ENCODE peak calls at places on chromosomes 2 and 18, in ten cellular contexts. One of them, this sample, is unnamed.

GRCh38 chr2:54575379-54575888 is 119.3 kb downstream of the SPTBN1 start:
- DNase-seq in glutamatergic neuron: no peak
- DNase-seq in B cell: no peak
- DNase-seq in GM23338: no peak
- DNase-seq in colonic mucosa: no peak
- DNase-seq in neural crest cell: no peak
- DNase-seq in psoas muscle: no peak
- DNase-seq in bronchial epithelial cell: peak
- DNase-seq in breast epithelium: no peak
- DNase-seq in fibroblast of the aortic adventitia: peak
- DNase-seq in this sample: no peak

GRCh38 chr2:152646775-152647174 is 70.5 kb downstream of the PRPF40A start:
- DNase-seq in psoas muscle: no peak
- DNase-seq in breast epithelium: no peak
- DNase-seq in GM23338: peak
- DNase-seq in B cell: no peak
- DNase-seq in colonic mucosa: no peak
- DNase-seq in neural crest cell: no peak
- DNase-seq in bronchial epithelial cell: peak
- DNase-seq in fibroblast of the aortic adventitia: peak
- DNase-seq in glutamatergic neuron: no peak
- DNase-seq in this sample: no peak

GRCh38 chr2:68714866-68715265 is 19.7 kb upstream of the ARHGAP25 start:
- DNase-seq in colonic mucosa: peak
- DNase-seq in neural crest cell: no peak
- DNase-seq in B cell: peak
- DNase-seq in fibroblast of the aortic adventitia: no peak
- DNase-seq in psoas muscle: peak
- DNase-seq in breast epithelium: no peak
- DNase-seq in GM23338: no peak
- DNase-seq in glutamatergic neuron: no peak
- DNase-seq in bronchial epithelial cell: no peak
- DNase-seq in this sample: no peak

GRCh38 chr2:151758744-151759143 is 24.5 kb upstream of the NEB start:
- DNase-seq in GM23338: no peak
- DNase-seq in glutamatergic neuron: no peak
- DNase-seq in neural crest cell: no peak
- DNase-seq in breast epithelium: no peak
- DNase-seq in psoas muscle: no peak
- DNase-seq in fibroblast of the aortic adventitia: no peak
- DNase-seq in colonic mucosa: no peak
- DNase-seq in bronchial epithelial cell: no peak
- DNase-seq in B cell: no peak
- DNase-seq in this sample: no peak

GRCh38 chr18:79071037-79071960 is 2.1 kb downstream of the ATP9B start:
- DNase-seq in breast epithelium: no peak
- DNase-seq in GM23338: no peak
- DNase-seq in colonic mucosa: no peak
- DNase-seq in neural crest cell: no peak
- DNase-seq in bronchial epithelial cell: no peak
- DNase-seq in psoas muscle: no peak
- DNase-seq in B cell: no peak
- DNase-seq in fibroblast of the aortic adventitia: no peak
- DNase-seq in glutamatergic neuron: no peak
- DNase-seq in this sample: no peak

GRCh38 chr2:196249860-196250259 is 78.5 kb upstream of the STK17B start:
- DNase-seq in neural crest cell: no peak
- DNase-seq in fibroblast of the aortic adventitia: peak
- DNase-seq in colonic mucosa: no peak
- DNase-seq in bronchial epithelial cell: no peak
- DNase-seq in breast epithelium: no peak
- DNase-seq in glutamatergic neuron: no peak
- DNase-seq in B cell: peak
- DNase-seq in psoas muscle: no peak
- DNase-seq in GM23338: no peak
- DNase-seq in this sample: no peak

GRCh38 chr2:46811379-46812310 is 104.0 kb downstream of the MCFD2 start:
- DNase-seq in B cell: no peak
- DNase-seq in bronchial epithelial cell: no peak
- DNase-seq in colonic mucosa: no peak
- DNase-seq in GM23338: no peak
- DNase-seq in psoas muscle: no peak
- DNase-seq in fibroblast of the aortic adventitia: no peak
- DNase-seq in neural crest cell: no peak
- DNase-seq in glutamatergic neuron: no peak
- DNase-seq in breast epithelium: no peak
- DNase-seq in this sample: no peak

GRCh38 chr18:79911871-79912270 is 39.6 kb downstream of the SLC66A2 start:
- DNase-seq in neural crest cell: no peak
- DNase-seq in GM23338: no peak
- DNase-seq in bronchial epithelial cell: no peak
- DNase-seq in colonic mucosa: no peak
- DNase-seq in psoas muscle: no peak
- DNase-seq in breast epithelium: peak
- DNase-seq in fibroblast of the aortic adventitia: no peak
- DNase-seq in B cell: no peak
- DNase-seq in glutamatergic neuron: peak
- DNase-seq in this sample: no peak

GRCh38 chr2:146228659-146229058 is 1616.2 kb upstream of the ACVR2A start:
- DNase-seq in colonic mucosa: no peak
- DNase-seq in GM23338: no peak
- DNase-seq in glutamatergic neuron: no peak
- DNase-seq in bronchial epithelial cell: no peak
- DNase-seq in breast epithelium: no peak
- DNase-seq in fibroblast of the aortic adventitia: no peak
- DNase-seq in neural crest cell: no peak
- DNase-seq in B cell: no peak
- DNase-seq in psoas muscle: no peak
- DNase-seq in this sample: no peak

GRCh38 chr2:122737429-122738077 is 982.1 kb downstream of the TSN start:
- DNase-seq in psoas muscle: no peak
- DNase-seq in GM23338: no peak
- DNase-seq in glutamatergic neuron: no peak
- DNase-seq in neural crest cell: no peak
- DNase-seq in bronchial epithelial cell: peak
- DNase-seq in fibroblast of the aortic adventitia: no peak
- DNase-seq in colonic mucosa: no peak
- DNase-seq in B cell: no peak
- DNase-seq in breast epithelium: no peak
- DNase-seq in this sample: no peak

GRCh38 chr2:227439214-227439613 is 32.7 kb upstream of the AGFG1 start:
- DNase-seq in B cell: no peak
- DNase-seq in glutamatergic neuron: no peak
- DNase-seq in GM23338: no peak
- DNase-seq in breast epithelium: no peak
- DNase-seq in fibroblast of the aortic adventitia: no peak
- DNase-seq in bronchial epithelial cell: no peak
- DNase-seq in psoas muscle: no peak
- DNase-seq in neural crest cell: no peak
- DNase-seq in colonic mucosa: no peak
- DNase-seq in this sample: no peak

GRCh38 chr2:210158236-210158635 is 13.0 kb downstream of the KANSL1L start:
- DNase-seq in GM23338: no peak
- DNase-seq in B cell: no peak
- DNase-seq in breast epithelium: no peak
- DNase-seq in neural crest cell: no peak
- DNase-seq in fibroblast of the aortic adventitia: no peak
- DNase-seq in psoas muscle: no peak
- DNase-seq in colonic mucosa: no peak
- DNase-seq in glutamatergic neuron: no peak
- DNase-seq in bronchial epithelial cell: no peak
- DNase-seq in this sample: no peak

GRCh38 chr2:228731517-228731916 is 539.6 kb downstream of the PID1 start:
- DNase-seq in GM23338: peak
- DNase-seq in breast epithelium: no peak
- DNase-seq in B cell: no peak
- DNase-seq in glutamatergic neuron: no peak
- DNase-seq in psoas muscle: no peak
- DNase-seq in colonic mucosa: no peak
- DNase-seq in bronchial epithelial cell: peak
- DNase-seq in neural crest cell: no peak
- DNase-seq in fibroblast of the aortic adventitia: peak
- DNase-seq in this sample: no peak

DNA sequence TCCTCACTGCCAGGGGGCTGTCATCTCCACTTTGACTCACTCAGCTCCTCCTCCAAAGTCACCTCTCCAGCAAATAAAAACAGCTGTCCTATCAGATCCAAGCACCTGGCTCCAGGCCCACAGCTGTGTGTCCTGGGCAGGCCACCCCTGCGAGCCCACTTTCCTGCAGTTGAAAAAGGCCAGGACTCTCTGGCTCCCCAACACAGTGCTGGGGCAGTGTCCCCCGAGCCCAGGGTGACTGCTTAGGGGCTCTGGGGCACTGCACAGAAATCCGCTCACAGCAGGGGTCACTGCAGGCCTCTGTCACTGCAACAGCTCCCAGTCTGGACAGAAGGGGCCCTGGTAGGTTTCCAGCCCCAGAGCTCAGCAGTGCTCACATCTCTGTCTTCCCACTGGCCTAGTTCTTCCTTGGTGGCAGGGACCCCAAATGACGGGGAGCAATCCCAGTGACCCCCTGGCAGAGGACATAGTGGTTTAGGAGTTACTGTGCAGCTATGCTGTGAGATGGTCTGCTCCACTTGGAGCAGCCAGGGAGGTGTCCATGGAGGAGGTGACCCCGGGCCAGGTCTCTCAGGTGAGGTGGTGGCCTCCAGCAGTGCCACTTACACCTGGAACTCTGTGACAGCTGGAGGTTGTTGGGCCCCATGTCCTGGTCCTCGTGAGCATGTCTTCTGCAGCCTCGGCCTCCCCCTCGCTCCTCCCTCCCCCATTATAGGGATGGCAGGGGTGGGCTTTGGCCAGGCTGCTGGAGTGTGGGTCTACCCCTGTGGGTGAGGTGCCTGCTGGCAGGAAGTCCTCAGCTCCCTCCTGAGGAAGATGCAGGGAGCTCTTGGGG is 35.5 kb downstream of the HS6ST1 start:
- DNase-seq in psoas muscle: peak
- DNase-seq in colonic mucosa: no peak
- DNase-seq in breast epithelium: no peak
- DNase-seq in GM23338: no peak
- DNase-seq in glutamatergic neuron: peak
- DNase-seq in B cell: no peak
- DNase-seq in fibroblast of the aortic adventitia: no peak
- DNase-seq in bronchial epithelial cell: no peak
- DNase-seq in neural crest cell: no peak
- DNase-seq in this sample: no peak
- TF ChIP-seq CTCF in psoas muscle: peak
- TF ChIP-seq CTCF in colonic mucosa: no peak
- TF ChIP-seq CTCF in breast epithelium: no peak
- TF ChIP-seq CTCF in GM23338: peak
- TF ChIP-seq CTCF in glutamatergic neuron: no peak
- TF ChIP-seq CTCF in B cell: no peak
- TF ChIP-seq CTCF in fibroblast of the aortic adventitia: no peak
- TF ChIP-seq CTCF in bronchial epithelial cell: no peak
- TF ChIP-seq CTCF in neural crest cell: no peak
- TF ChIP-seq CTCF in this sample: no peak

GRCh38 chr2:207767461-207768167 is 2.1 kb downstream of the FZD5 start:
- DNase-seq in psoas muscle: peak
- DNase-seq in colonic mucosa: peak
- DNase-seq in breast epithelium: no peak
- DNase-seq in GM23338: peak
- DNase-seq in fibroblast of the aortic adventitia: no peak
- DNase-seq in neural crest cell: no peak
- DNase-seq in B cell: no peak
- DNase-seq in glutamatergic neuron: peak
- DNase-seq in bronchial epithelial cell: peak
- DNase-seq in this sample: no peak
- TF ChIP-seq CTCF in psoas muscle: peak
- TF ChIP-seq CTCF in colonic mucosa: no peak
- TF ChIP-seq CTCF in breast epithelium: no peak
- TF ChIP-seq CTCF in GM23338: peak
- TF ChIP-seq CTCF in fibroblast of the aortic adventitia: peak
- TF ChIP-seq CTCF in neural crest cell: peak
- TF ChIP-seq CTCF in B cell: no peak
- TF ChIP-seq CTCF in glutamatergic neuron: no peak
- TF ChIP-seq CTCF in bronchial epithelial cell: peak
- TF ChIP-seq CTCF in this sample: no peak

GRCh38 chr18:9474983-9475642 is at the start of gene RALBP1:
- DNase-seq in psoas muscle: peak
- DNase-seq in bronchial epithelial cell: peak
- DNase-seq in GM23338: peak
- DNase-seq in fibroblast of the aortic adventitia: peak
- DNase-seq in breast epithelium: peak
- DNase-seq in colonic mucosa: peak
- DNase-seq in B cell: peak
- DNase-seq in neural crest cell: peak
- DNase-seq in glutamatergic neuron: peak
- DNase-seq in this sample: peak
- TF ChIP-seq CTCF in psoas muscle: no peak
- TF ChIP-seq CTCF in bronchial epithelial cell: no peak
- TF ChIP-seq CTCF in GM23338: no peak
- TF ChIP-seq CTCF in fibroblast of the aortic adventitia: peak
- TF ChIP-seq CTCF in breast epithelium: no peak
- TF ChIP-seq CTCF in colonic mucosa: no peak
- TF ChIP-seq CTCF in B cell: no peak
- TF ChIP-seq CTCF in neural crest cell: no peak
- TF ChIP-seq CTCF in glutamatergic neuron: no peak
- TF ChIP-seq CTCF in this sample: no peak

DNA sequence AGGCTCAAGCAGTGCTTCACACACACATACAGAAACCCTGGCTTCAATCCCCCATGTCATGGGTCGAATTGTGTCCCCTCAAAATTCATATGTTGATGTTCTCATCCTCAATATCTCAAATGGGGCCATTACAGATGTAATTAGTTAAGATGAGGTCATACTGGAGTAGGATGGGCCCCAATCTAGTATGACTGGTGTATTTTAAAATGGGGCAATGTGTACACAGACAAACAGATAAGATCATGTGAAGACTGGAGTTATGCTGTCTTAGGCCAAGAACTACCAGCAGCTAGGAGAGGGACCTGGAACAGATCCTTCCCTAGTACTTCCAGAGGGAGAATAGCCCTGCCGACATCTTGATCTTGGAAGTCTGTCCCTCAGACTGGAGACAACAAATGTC is 167.7 kb downstream of the MYO3B start:
- DNase-seq in GM23338: no peak
- DNase-seq in bronchial epithelial cell: no peak
- DNase-seq in breast epithelium: no peak
- DNase-seq in glutamatergic neuron: no peak
- DNase-seq in colonic mucosa: no peak
- DNase-seq in neural crest cell: no peak
- DNase-seq in psoas muscle: no peak
- DNase-seq in B cell: no peak
- DNase-seq in fibroblast of the aortic adventitia: no peak
- DNase-seq in this sample: no peak
- TF ChIP-seq CTCF in GM23338: no peak
- TF ChIP-seq CTCF in bronchial epithelial cell: no peak
- TF ChIP-seq CTCF in breast epithelium: no peak
- TF ChIP-seq CTCF in glutamatergic neuron: no peak
- TF ChIP-seq CTCF in colonic mucosa: no peak
- TF ChIP-seq CTCF in neural crest cell: no peak
- TF ChIP-seq CTCF in psoas muscle: no peak
- TF ChIP-seq CTCF in B cell: no peak
- TF ChIP-seq CTCF in fibroblast of the aortic adventitia: no peak
- TF ChIP-seq CTCF in this sample: no peak